ENCODE peak calls at places on chromosomes 1 and 21, in ten cellular contexts. T is upper lobe of right lung, H is cardiac muscle cell, G is fibroblast of the aortic adventitia, V is progenitor cell of endocrine pancreas, Y is fibroblast of pulmonary artery, A is astrocyte of the spinal cord, P is ovary, E is lung, C is AG04450. J is an unnamed sample.

GRCh38 chr1:38872401-38873026 is 634 bp downstream of the MYCBP start:
- DNase-seq in T (no peak), H (peak), G (peak), V (no peak), Y (peak), A (peak), P (no peak), E (no peak), C (no peak), J (no peak)

GRCh38 chr1:64137569-64137936 is 65.9 kb upstream of the UBE2U start:
- DNase-seq in T (no peak), H (no peak), G (no peak), V (no peak), Y (no peak), A (no peak), P (no peak), E (no peak), C (no peak), J (no peak)

GRCh38 chr1:226403522-226404034 is 4.3 kb downstream of the PARP1 start:
- DNase-seq in T (no peak), H (peak), G (no peak), V (no peak), Y (peak), A (peak), P (no peak), E (no peak), C (no peak), J (no peak)

GRCh38 chr1:170494369-170494768 is 37.6 kb upstream of the GORAB start:
- DNase-seq in T (no peak), H (peak), G (peak), V (no peak), Y (peak), A (peak), P (no peak), E (no peak), C (no peak), J (no peak)

GRCh38 chr1:184160236-184160635 is 108.7 kb downstream of the TSEN15 start:
- DNase-seq in T (no peak), H (peak), G (peak), V (no peak), Y (peak), A (peak), P (no peak), E (no peak), C (no peak), J (no peak)

GRCh38 chr1:200877839-200878551 is 5.2 kb downstream of the GPR25 start:
- DNase-seq in T (no peak), H (no peak), G (no peak), V (no peak), Y (no peak), A (no peak), P (no peak), E (peak), C (no peak), J (no peak)

GRCh38 chr1:84225636-84226035 is 75.9 kb upstream of the SAMD13 start:
- DNase-seq in T (no peak), H (peak), G (no peak), V (no peak), Y (peak), A (no peak), P (no peak), E (no peak), C (no peak), J (no peak)

GRCh38 chr1:64757213-64757612 is 12.3 kb downstream of the RAVER2 start:
- DNase-seq in T (no peak), H (peak), G (peak), V (no peak), Y (peak), A (no peak), P (no peak), E (no peak), C (no peak), J (no peak)

GRCh38 chr1:180836414-180836813 is 76.3 kb upstream of the KIAA1614 start:
- DNase-seq in T (no peak), H (no peak), G (no peak), V (no peak), Y (no peak), A (no peak), P (no peak), E (no peak), C (no peak), J (no peak)

GRCh38 chr1:109790329-109790728 is 26.6 kb upstream of the EPS8L3 start:
- DNase-seq in T (no peak), H (no peak), G (no peak), V (no peak), Y (no peak), A (no peak), P (no peak), E (no peak), C (no peak), J (no peak)

GRCh38 chr1:107972781-107973180 is 7.8 kb upstream of the VAV3 start:
- DNase-seq in T (no peak), H (no peak), G (no peak), V (no peak), Y (no peak), A (no peak), P (no peak), E (no peak), C (no peak), J (no peak)

GRCh38 chr1:10940451-10940804 is 72.0 kb upstream of the TARDBP start:
- DNase-seq in T (no peak), H (no peak), G (no peak), V (no peak), Y (no peak), A (no peak), P (no peak), E (no peak), C (no peak), J (no peak)

GRCh38 chr1:94532077-94532476 is 9.5 kb downstream of the F3 start:
- DNase-seq in T (no peak), H (no peak), G (no peak), V (no peak), Y (no peak), A (no peak), P (no peak), E (no peak), C (no peak), J (no peak)
- TF ChIP-seq CTCF in T (no peak), H (no peak), G (no peak), V (no peak), Y (peak), A (no peak), P (no peak), E (no peak), C (no peak), J (no peak)

GRCh38 chr1:169130683-169131082 is 24.2 kb downstream of the ATP1B1 start:
- DNase-seq in T (no peak), H (no peak), G (no peak), V (no peak), Y (no peak), A (no peak), P (no peak), E (no peak), C (no peak), J (no peak)

GRCh38 chr1:169137357-169137756 is 30.9 kb downstream of the ATP1B1 start:
- DNase-seq in T (no peak), H (no peak), G (no peak), V (no peak), Y (no peak), A (no peak), P (no peak), E (no peak), C (no peak), J (peak)

GRCh38 chr1:169132512-169133227 is 26.2 kb downstream of the ATP1B1 start:
- DNase-seq in T (no peak), H (no peak), G (no peak), V (no peak), Y (no peak), A (no peak), P (no peak), E (no peak), C (no peak), J (no peak)

GRCh38 chr1:169133228-169133576 is 26.7 kb downstream of the ATP1B1 start:
- DNase-seq in T (no peak), H (no peak), G (no peak), V (no peak), Y (no peak), A (no peak), P (no peak), E (no peak), C (no peak), J (no peak)

GRCh38 chr1:169133801-169134558 is 27.5 kb downstream of the ATP1B1 start:
- DNase-seq in T (no peak), H (peak), G (peak), V (no peak), Y (peak), A (peak), P (no peak), E (no peak), C (no peak), J (no peak)
- TF ChIP-seq CTCF in T (peak), H (peak), G (no peak), V (no peak), Y (peak), A (peak), P (no peak), E (no peak), C (peak), J (peak)

GRCh38 chr1:234216116-234216703 is 157.0 kb upstream of the COA6 start:
- DNase-seq in T (no peak), H (no peak), G (no peak), V (no peak), Y (no peak), A (no peak), P (no peak), E (no peak), C (no peak), J (no peak)
- TF ChIP-seq CTCF in T (no peak), H (no peak), G (no peak), V (no peak), Y (no peak), A (no peak), P (no peak), E (no peak), C (no peak), J (no peak)

GRCh38 chr1:5448486-5448885 is 543.7 kb downstream of the NPHP4 start:
- DNase-seq in T (peak), H (no peak), G (no peak), V (no peak), Y (no peak), A (no peak), P (no peak), E (no peak), C (no peak), J (no peak)
- TF ChIP-seq CTCF in T (no peak), H (no peak), G (no peak), V (peak), Y (no peak), A (no peak), P (no peak), E (no peak), C (no peak), J (no peak)

GRCh38 chr1:175824079-175824478 is 80.7 kb upstream of the TNR start:
- DNase-seq in T (no peak), H (no peak), G (no peak), V (no peak), Y (no peak), A (no peak), P (no peak), E (no peak), C (no peak), J (peak)
- TF ChIP-seq CTCF in T (peak), H (peak), G (no peak), V (peak), Y (peak), A (no peak), P (no peak), E (no peak), C (no peak), J (no peak)

DNA sequence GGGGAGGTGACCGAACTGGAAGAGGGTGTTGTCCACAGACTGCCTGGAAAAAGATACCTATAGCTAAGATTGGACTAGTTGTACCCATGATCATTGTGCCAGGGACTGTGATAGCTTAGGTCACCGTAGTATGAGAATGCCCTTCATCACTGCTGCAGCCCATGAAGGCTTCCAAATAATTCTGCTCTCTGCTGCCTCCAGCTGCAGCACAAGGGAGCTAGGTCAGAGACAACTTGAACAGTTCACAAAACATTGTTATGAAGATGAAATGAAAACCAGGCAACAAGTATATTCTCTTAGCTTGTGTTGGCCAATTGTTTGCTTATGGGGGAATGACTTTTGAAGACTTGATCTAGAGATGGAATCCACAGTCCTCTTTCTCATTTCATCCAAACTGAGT is 246.7 kb downstream of the MRPL39 start:
- DNase-seq in T (no peak), H (no peak), G (no peak), V (no peak), Y (no peak), A (no peak), P (no peak), E (no peak), C (no peak), J (no peak)
- TF ChIP-seq CTCF in T (peak), H (peak), G (peak), V (peak), Y (peak), A (peak), P (no peak), E (no peak), C (peak), J (no peak)

GRCh38 chr21:42096593-42096992 is 25.5 kb downstream of the UMODL1 start:
- DNase-seq in T (no peak), H (no peak), G (peak), V (no peak), Y (no peak), A (no peak), P (no peak), E (no peak), C (no peak), J (no peak)

GRCh38 chr21:42092805-42093590 is 21.9 kb downstream of the UMODL1 start:
- DNase-seq in T (no peak), H (no peak), G (no peak), V (no peak), Y (no peak), A (peak), P (no peak), E (no peak), C (no peak), J (no peak)

GRCh38 chr21:42093991-42094417 is 22.9 kb downstream of the UMODL1 start:
- DNase-seq in T (no peak), H (peak), G (peak), V (no peak), Y (peak), A (peak), P (no peak), E (no peak), C (peak), J (peak)

GRCh38 chr21:42095581-42095980 is 24.5 kb downstream of the UMODL1 start:
- DNase-seq in T (no peak), H (no peak), G (no peak), V (no peak), Y (no peak), A (no peak), P (no peak), E (no peak), C (no peak), J (no peak)

DNA sequence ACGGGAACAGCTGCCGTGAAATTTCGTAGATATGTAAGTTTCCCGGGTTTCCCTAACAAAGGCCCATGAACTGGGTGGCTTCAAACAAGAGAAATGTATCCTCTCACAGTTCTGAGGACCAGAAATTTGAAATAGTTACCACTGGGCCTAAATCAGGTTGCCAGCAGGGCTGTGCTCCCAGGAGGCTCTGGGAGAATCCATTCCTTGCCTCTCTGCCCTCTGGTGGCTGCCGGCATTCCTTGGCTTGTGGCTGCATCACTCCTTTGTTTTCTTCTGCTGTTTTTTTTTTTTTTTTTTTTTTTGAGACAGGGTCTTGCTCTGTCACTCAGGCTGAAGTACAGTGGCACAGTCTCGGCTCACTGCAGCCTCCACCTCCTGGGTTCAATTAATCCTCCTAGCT is 23.7 kb downstream of the UMODL1 start:
- DNase-seq in T (no peak), H (no peak), G (no peak), V (no peak), Y (no peak), A (no peak), P (no peak), E (no peak), C (no peak), J (no peak)
- TF ChIP-seq CTCF in T (no peak), H (no peak), G (no peak), V (no peak), Y (no peak), A (no peak), P (no peak), E (no peak), C (no peak), J (no peak)

DNA sequence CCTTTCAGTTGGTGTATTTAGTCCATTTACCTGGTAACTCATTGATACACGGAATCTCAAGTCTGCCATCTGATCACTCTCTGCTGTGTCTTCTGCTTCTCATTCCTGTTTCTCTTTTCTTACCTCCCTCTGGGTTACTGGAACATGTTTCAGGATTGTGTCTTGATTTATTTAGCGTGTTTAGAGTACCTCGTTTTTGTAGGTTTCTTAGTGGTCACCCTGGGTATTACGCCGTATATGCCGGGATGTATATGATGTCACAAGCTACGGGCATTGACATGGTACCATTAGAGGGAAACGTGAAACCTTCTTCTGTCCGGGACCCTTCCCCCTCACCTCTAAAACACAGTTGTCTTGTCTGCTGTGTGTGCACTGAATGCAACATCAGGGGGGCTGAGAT is 2.7 kb downstream of the ACTRT2 start:
- DNase-seq in T (no peak), H (no peak), G (no peak), V (no peak), Y (no peak), A (no peak), P (no peak), E (no peak), C (no peak), J (no peak)
- TF ChIP-seq CTCF in T (no peak), H (no peak), G (peak), V (no peak), Y (no peak), A (no peak), P (no peak), E (no peak), C (no peak), J (no peak)

DNA sequence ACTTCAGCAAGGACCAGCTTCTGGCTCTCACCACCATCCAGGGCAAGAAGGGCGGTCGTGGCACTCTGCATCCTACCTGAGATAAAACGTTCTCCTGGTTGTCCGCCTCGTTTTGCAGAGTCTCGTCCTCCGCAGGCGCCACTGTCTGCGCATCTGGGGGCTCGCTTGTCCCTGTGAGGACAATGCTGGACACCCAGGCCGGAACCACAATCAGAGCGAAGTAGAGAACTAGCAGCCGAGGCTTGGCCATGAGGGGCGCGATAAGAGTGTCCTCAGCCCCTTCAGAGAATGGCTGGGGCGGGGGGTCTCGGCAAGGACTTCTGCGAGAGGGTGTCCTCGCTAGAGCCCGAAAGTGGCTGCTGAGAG is 505 bp downstream of the OLFML2B start:
- DNase-seq in T (no peak), H (no peak), G (no peak), V (no peak), Y (no peak), A (no peak), P (no peak), E (no peak), C (no peak), J (no peak)
- TF ChIP-seq CTCF in T (no peak), H (no peak), G (no peak), V (no peak), Y (no peak), A (no peak), P (no peak), E (no peak), C (no peak), J (no peak)